ENCODE peak calls at places on chromosomes 5 and 9, in eight cellular contexts. S, T, A, W, X, B, R and E are unnamed samples.

GRCh38 chr9:18477121-18477705 is 3.3 kb downstream of the ADAMTSL1 start:
- DNase-seq in S (no peak), T (no peak), A (no peak), W (no peak), X (peak; percentile 39), B (no peak), R (no peak), E (no peak)

GRCh38 chr5:93076096-93076495 is 504.9 kb downstream of the NR2F1-AS1 start:
- DNase-seq in S (no peak), T (no peak), A (no peak), W (no peak), X (peak; percentile 66), B (no peak), R (peak; percentile 45), E (no peak)

GRCh38 chr5:73716284-73716808 is 90.3 kb downstream of the ARHGEF28 start:
- DNase-seq in S (no peak), T (no peak), A (no peak), W (no peak), X (no peak), B (no peak), R (no peak), E (no peak)

GRCh38 chr5:119808474-119808873 is 179.1 kb downstream of the FAM170A start:
- DNase-seq in S (no peak), T (no peak), A (peak; percentile 32), W (no peak), X (no peak), B (no peak), R (no peak), E (no peak)

GRCh38 chr9:109319072-109319630 is 1.7 kb downstream of the EPB41L4B start:
- DNase-seq in S (peak; percentile 63), T (no peak), A (peak; percentile 53), W (no peak), X (peak; percentile 32), B (peak; percentile 74), R (no peak), E (no peak)

GRCh38 chr9:133355881-133356357 is 368 bp downstream of the SURF1 start:
- DNase-seq in S (no peak), T (no peak), A (peak; percentile 51), W (no peak), X (no peak), B (no peak), R (no peak), E (no peak)

GRCh38 chr5:33476992-33477391 is 36.2 kb downstream of the TARS1 start:
- DNase-seq in S (no peak), T (no peak), A (no peak), W (no peak), X (peak; percentile 39), B (no peak), R (no peak), E (no peak)

GRCh38 chr9:34079181-34079580 is 30.5 kb upstream of the UBAP2 start:
- DNase-seq in S (no peak), T (no peak), A (no peak), W (no peak), X (peak; percentile 53), B (no peak), R (no peak), E (peak; percentile 37)

GRCh38 chr5:158013939-158014338 is 155.0 kb upstream of the CLINT1 start:
- DNase-seq in S (no peak), T (peak; percentile 43), A (peak; percentile 51), W (no peak), X (peak; percentile 54), B (no peak), R (peak; percentile 53), E (no peak)

DNA sequence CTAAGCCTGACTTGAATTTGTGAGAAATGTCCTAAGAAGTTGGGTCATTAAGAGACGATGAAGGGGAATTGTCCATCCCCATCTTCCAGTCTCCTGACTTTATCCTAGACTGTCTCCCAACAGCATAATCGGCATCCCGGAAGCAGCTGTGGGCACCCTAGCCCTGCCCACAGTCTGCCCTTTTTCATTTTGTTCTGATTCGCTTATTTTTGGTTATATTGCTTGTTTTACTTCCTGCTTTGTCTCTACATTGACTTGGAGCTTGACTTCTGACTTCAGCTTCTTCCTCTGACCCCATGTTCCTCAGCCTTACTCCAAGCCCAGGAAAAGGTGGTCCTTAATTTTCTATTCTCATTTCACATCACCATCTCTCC is 41.8 kb downstream of the UGCG start:
- DNase-seq in S (no peak), T (no peak), A (no peak), W (no peak), X (no peak), B (no peak), R (no peak), E (no peak)
- H3K36me3 ChIP-seq in S (no peaks in the 10 kb centered on the region), T (no peaks in the 10 kb centered on the region), A (no peaks in the 10 kb centered on the region), W (peaks cover 15% of the 10 kb centered on the region), X (peaks cover 4% of the 10 kb centered on the region), B (peaks cover 26% of the 10 kb centered on the region), R (peaks cover 7% of the 10 kb centered on the region), E (no peaks in the 10 kb centered on the region)

GRCh38 chr5:181207214-181207959 is 2.4 kb upstream of the TRIM7 start:
- DNase-seq in S (peak; percentile 93), T (peak; percentile 79), A (peak; percentile 88), W (peak; percentile 67), X (peak; percentile 91), B (peak; percentile 86), R (peak; percentile 93), E (no peak)
- H3K4me3 ChIP-seq in S (peak overlapping the region; percentile 40), T (peak overlapping the region; percentile 74), A (peak overlapping the region; percentile 79), W (peak overlapping the region; percentile 4), X (peak overlapping the region; percentile 68), B (peak overlapping the region; percentile 66), R (peak overlapping the region; percentile 72), E (peak overlapping the region; percentile 45)

GRCh38 chr5:159531554-159532105 is 201.3 kb upstream of the IL12B start:
- DNase-seq in S (no peak), T (no peak), A (no peak), W (no peak), X (no peak), B (no peak), R (no peak), E (no peak)
- TF ChIP-seq CTCF in S (no peak), T (no peak), A (peak; percentile 12), W (no peak), X (no peak), B (peak; percentile 13), R (peak; percentile 28), E (no peak)

GRCh38 chr5:177473461-177473991 is at the start of gene DBN1:
- DNase-seq in S (no peak), T (peak; percentile 53), A (peak; percentile 80), W (no peak), X (peak; percentile 61), B (peak; percentile 75), R (peak; percentile 72), E (no peak)
- H3K36me3 ChIP-seq in S (no peaks in the 10 kb centered on the region), T (no peaks in the 10 kb centered on the region), A (peaks cover 8% of the 10 kb centered on the region), W (no peaks in the 10 kb centered on the region), X (peaks cover 13% of the 10 kb centered on the region), B (no peaks in the 10 kb centered on the region), R (peaks cover 3% of the 10 kb centered on the region), E (peaks cover 2% of the 10 kb centered on the region)

GRCh38 chr5:176618783-176619182 is 8.8 kb upstream of the GPRIN1 start:
- DNase-seq in S (no peak), T (no peak), A (no peak), W (no peak), X (no peak), B (no peak), R (no peak), E (no peak)
- H3K4me3 ChIP-seq in S (no peak overlapping the region), T (peak overlapping the region; percentile 36), A (peak overlapping the region; percentile 49), W (no peak overlapping the region), X (no peak overlapping the region), B (no peak overlapping the region), R (no peak overlapping the region), E (no peak overlapping the region)